ENCODE peak calls at places on chromosome 1, in nine cellular contexts. I is RWPE1, U is heart right ventricle, X is fibroblast of lung, P is psoas muscle, B is SK-N-SH, R is ovary, H is AG04450, D is HL-60. S is an unnamed sample.

GRCh38 chr1:112358798-112359408 is 37.1 kb upstream of the CTTNBP2NL start:
- DNase-seq in X (peak; percentile 63), B (peak; percentile 56), U (peak; percentile 64), I (peak; percentile 51), R (peak; percentile 63), P (peak; percentile 86), D (no peak), H (peak; percentile 15), S (peak; percentile 49)

GRCh38 chr1:243917177-243917862 is 67.3 kb upstream of the AKT3 start:
- DNase-seq in X (peak; percentile 77), B (peak; percentile 82), U (peak; percentile 9), P (no peak), I (peak; percentile 52), H (peak; percentile 72), R (peak; percentile 31), D (no peak), S (peak; percentile 9)

GRCh38 chr1:247337250-247337746 is 5.6 kb upstream of the ZNF496 start:
- DNase-seq in H (no peak), D (no peak), P (no peak), U (peak; percentile 42), R (no peak), X (no peak), I (no peak), B (no peak), S (no peak)

GRCh38 chr1:87794788-87795614 is 466.3 kb downstream of the LMO4 start:
- DNase-seq in B (no peak), R (no peak), H (peak; percentile 45), D (no peak), I (peak; percentile 84), P (no peak), X (peak; percentile 67), U (no peak), S (peak; percentile 88)

GRCh38 chr1:33634806-33635205 is 162.4 kb downstream of the ZSCAN20 start:
- DNase-seq in B (peak; percentile 41), D (peak; percentile 13), H (no peak), X (no peak), U (peak; percentile 19), R (no peak), I (peak; percentile 39), P (peak; percentile 50), S (peak; percentile 62)

GRCh38 chr1:197614916-197615692 is 160.2 kb downstream of the DENND1B start:
- DNase-seq in P (no peak), X (peak; percentile 53), I (peak; percentile 31), H (peak; percentile 15), B (no peak), U (no peak), D (peak; percentile 10), R (no peak), S (peak; percentile 56)

GRCh38 chr1:52919720-52920199 is 1.8 kb downstream of the ECHDC2 start:
- DNase-seq in D (no peak), P (no peak), I (no peak), U (no peak), X (no peak), H (no peak), R (no peak), B (no peak), S (no peak)

GRCh38 chr1:212234431-212235298 is 50.5 kb upstream of the PPP2R5A start:
- DNase-seq in P (peak; percentile 61), I (peak; percentile 90), R (no peak), H (peak; percentile 81), U (peak; percentile 73), X (peak; percentile 95), D (peak; percentile 76), B (peak; percentile 12), S (no peak)

GRCh38 chr1:20187103-20187812 is 940 bp upstream of the PLA2G2C start:
- DNase-seq in U (no peak), H (no peak), R (no peak), D (peak; percentile 22), B (no peak), X (no peak), P (no peak), I (no peak), S (peak; percentile 43)

GRCh38 chr1:15425961-15426360 is 12.3 kb upstream of the CTRC start:
- DNase-seq in U (no peak), P (peak; percentile 24), B (no peak), I (no peak), R (no peak), H (no peak), D (no peak), X (no peak), S (no peak)

GRCh38 chr1:15424146-15424667 is 14.0 kb upstream of the CTRC start:
- DNase-seq in R (no peak), U (no peak), X (no peak), I (no peak), H (no peak), D (no peak), B (no peak), P (peak; percentile 22), S (peak; percentile 97)

GRCh38 chr1:15425521-15425920 is 12.7 kb upstream of the CTRC start:
- DNase-seq in I (no peak), D (no peak), U (no peak), R (no peak), H (no peak), X (no peak), P (no peak), B (no peak), S (peak; percentile 52)

GRCh38 chr1:15423355-15424077 is 13.8 kb downstream of the EFHD2 start:
- DNase-seq in D (no peak), U (no peak), R (no peak), B (no peak), H (no peak), I (no peak), P (no peak), X (no peak), S (peak; percentile 66)

GRCh38 chr1:15424981-15425380 is 13.3 kb upstream of the CTRC start:
- DNase-seq in H (no peak), R (no peak), D (no peak), P (peak; percentile 19), B (no peak), X (no peak), U (no peak), I (no peak), S (no peak)
- H3K27ac ChIP-seq in H (no peak overlapping the region), R (no peak overlapping the region), D (no peak overlapping the region), P (no peak overlapping the region), B (no peak overlapping the region), X (no peak overlapping the region), U (no peak overlapping the region), I (no peak overlapping the region), S (peak overlapping the region; percentile 99)

GRCh38 chr1:161706483-161707347 is at the start of gene FCRLA:
- DNase-seq in P (no peak), D (no peak), I (peak; percentile 53), H (peak; percentile 70), R (no peak), B (no peak), X (peak; percentile 74), U (peak; percentile 54), S (no peak)

GRCh38 chr1:161705537-161705936 is 1.5 kb upstream of the FCRLA start:
- DNase-seq in X (no peak), P (no peak), H (no peak), D (no peak), I (no peak), R (no peak), U (no peak), B (no peak), S (no peak)

GRCh38 chr1:161709373-161709772 is 2.3 kb downstream of the FCRLA start:
- DNase-seq in U (no peak), R (no peak), D (no peak), X (no peak), P (no peak), I (no peak), B (no peak), H (no peak), S (no peak)

GRCh38 chr1:161707503-161707902 is 474 bp downstream of the FCRLA start:
- DNase-seq in I (no peak), U (no peak), P (no peak), X (no peak), D (no peak), B (no peak), R (no peak), H (no peak), S (no peak)

DNA sequence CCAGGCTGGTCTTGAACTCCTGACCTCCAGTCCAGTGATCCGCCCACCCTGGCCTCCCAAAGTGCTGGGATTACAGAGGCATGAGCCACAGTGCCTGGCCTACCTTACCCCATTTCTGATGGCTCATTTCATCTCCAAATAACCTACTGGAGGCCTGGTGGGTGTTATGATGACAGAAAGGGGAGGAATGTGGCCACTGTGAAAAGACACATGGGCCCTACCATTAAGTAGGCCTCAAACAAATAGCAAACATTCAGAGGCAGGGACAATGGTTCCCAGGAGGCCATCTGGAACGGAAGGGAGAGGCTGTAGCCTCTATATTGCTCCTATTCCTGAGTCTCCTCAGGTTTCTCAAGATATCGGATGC is 930 bp upstream of the FCRLA start:
- DNase-seq in U (no peak), I (no peak), X (no peak), H (no peak), P (no peak), B (no peak), D (no peak), R (no peak), S (no peak)
- H3K27ac ChIP-seq in U (no peak overlapping the region), I (peak overlapping the region; percentile 56), X (peak overlapping the region; percentile 81), H (peak overlapping the region; percentile 90), P (peak overlapping the region; percentile 80), B (peak overlapping the region; percentile 95), D (no peak overlapping the region), R (no peak overlapping the region), S (no peak overlapping the region)

DNA sequence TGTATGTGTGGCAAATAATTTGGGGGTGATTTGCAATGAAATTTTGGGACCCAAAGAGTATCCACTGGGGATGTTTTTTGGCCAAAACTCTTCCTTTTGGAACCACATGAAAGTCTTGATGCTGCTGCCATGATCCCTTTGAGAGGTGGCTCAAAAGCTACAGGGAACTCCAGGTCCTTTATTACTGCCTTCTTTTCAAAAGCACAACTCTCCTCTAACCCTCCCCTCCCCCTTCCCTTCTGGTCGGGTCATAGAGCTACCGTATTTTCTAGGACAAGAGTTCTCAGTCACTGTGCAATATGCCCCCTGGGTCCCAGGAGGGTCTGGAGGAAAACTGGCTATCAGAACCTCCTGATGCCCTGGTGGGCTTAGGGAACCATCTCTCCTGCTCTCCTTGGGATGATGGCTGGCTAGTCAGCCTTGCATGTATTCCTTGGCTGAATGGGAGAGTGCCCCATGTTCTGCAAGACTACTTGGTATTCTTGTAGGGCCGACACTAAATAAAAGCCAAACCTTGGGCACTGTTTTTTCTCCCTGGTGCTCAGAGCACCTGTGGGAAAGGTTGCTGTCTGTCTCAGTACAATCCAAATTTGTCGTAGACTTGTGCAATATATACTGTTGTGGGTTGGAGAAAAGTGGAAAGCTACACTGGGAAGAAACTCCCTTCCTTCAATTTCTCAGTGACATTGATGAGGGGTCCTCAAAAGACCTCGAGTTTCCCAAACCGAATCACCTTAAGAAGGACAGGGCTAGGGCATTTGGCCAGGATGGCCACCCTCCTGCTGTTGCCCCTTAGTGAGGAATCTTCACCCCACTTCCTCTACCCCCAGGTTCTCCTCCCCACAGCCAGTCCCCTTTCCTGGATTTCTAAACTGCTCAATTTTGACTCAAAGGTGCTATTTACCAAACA is 3.1 kb downstream of the BTG2 start:
- DNase-seq in D (no peak), P (no peak), R (no peak), H (no peak), B (no peak), U (no peak), I (no peak), X (no peak), S (no peak)
- H3K27ac ChIP-seq in D (no peak overlapping the region), P (peak overlapping the region; percentile 98), R (no peak overlapping the region), H (no peak overlapping the region), B (no peak overlapping the region), U (peak overlapping the region; percentile 99), I (peak overlapping the region; percentile 33), X (no peak overlapping the region), S (no peak overlapping the region)

DNA sequence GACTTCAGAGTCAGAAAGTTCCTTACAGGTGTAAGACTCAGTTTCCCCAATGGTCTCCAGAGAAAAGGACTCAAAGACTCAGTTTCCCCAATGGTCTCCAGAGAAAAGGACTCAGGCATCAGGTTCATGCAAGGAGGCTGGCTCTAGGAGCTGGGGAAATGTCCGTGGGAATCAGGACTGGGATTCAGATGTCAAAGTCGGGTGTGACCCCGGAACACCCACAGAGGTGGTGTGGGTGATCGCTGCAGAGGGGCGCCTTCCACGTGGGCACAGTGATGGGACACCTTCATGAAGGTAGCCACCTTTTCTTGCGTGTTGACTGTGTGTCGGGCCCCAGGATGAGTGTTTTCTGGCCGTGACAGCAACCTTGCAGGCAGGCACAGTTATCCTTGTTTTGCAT is 340.7 kb downstream of the NPHP4 start:
- DNase-seq in X (no peak), U (no peak), P (no peak), R (no peak), I (no peak), D (no peak), H (no peak), B (no peak), S (no peak)
- H3K27ac ChIP-seq in X (no peak overlapping the region), U (no peak overlapping the region), P (no peak overlapping the region), R (no peak overlapping the region), I (peak overlapping the region; percentile 96), D (no peak overlapping the region), H (no peak overlapping the region), B (no peak overlapping the region), S (no peak overlapping the region)

S was measured in small intestine.